ENCODE peak calls at places on chromosomes 6 and 20, in seven cellular contexts. L, H, B, Z, Y, P and F are unnamed samples.
A peak's percentile ranks its signal among the peaks of the same experiment; 100 is the strongest.

GRCh38 chr20:5781798-5782750 is 31.9 kb downstream of the SHLD1 start:
- DNase-seq in L (peak; percentile 17), P (no peak), Y (peak; percentile 11), H (no peak), B (no peak), Z (no peak), F (no peak)

GRCh38 chr20:44961024-44961866 is 1.0 kb upstream of the TOMM34 start:
- DNase-seq in H (peak; percentile 20), L (peak; percentile 49), Y (peak; percentile 34), Z (no peak), P (no peak), B (no peak), F (no peak)

GRCh38 chr6:165718486-165718885 is 55.4 kb upstream of the PDE10A start:
- DNase-seq in Z (no peak), P (no peak), L (no peak), Y (no peak), H (peak; percentile 88), B (no peak), F (no peak)

GRCh38 chr6:108348655-108349349 is 53.9 kb downstream of the AFG1L start:
- DNase-seq in L (no peak), Y (no peak), H (no peak), Z (no peak), P (no peak), B (no peak), F (no peak)

GRCh38 chr6:3911614-3912336 is 62.6 kb downstream of the FAM50B start:
- DNase-seq in P (peak; percentile 9), Y (peak; percentile 98), Z (peak; percentile 86), L (no peak), H (peak; percentile 92), B (no peak), F (no peak)

GRCh38 chr6:27862396-27863061 is 49.7 kb downstream of the OR2B2 start:
- DNase-seq in Y (peak; percentile 41), Z (no peak), B (no peak), L (no peak), P (no peak), H (peak; percentile 33), F (peak; percentile 35)

GRCh38 chr6:28212510-28213212 is 12.4 kb upstream of the ZSCAN9 start:
- DNase-seq in B (peak; percentile 82), L (peak; percentile 81), Y (peak; percentile 95), Z (peak; percentile 87), H (peak; percentile 90), P (peak; percentile 84), F (peak; percentile 2)

GRCh38 chr6:17865798-17866725 is 121.4 kb downstream of the KIF13A start:
- DNase-seq in B (no peak), L (no peak), H (peak; percentile 95), Z (peak; percentile 99), Y (peak; percentile 98), P (no peak), F (no peak)

GRCh38 chr20:21826946-21827345 is 121.5 kb downstream of the PAX1 start:
- DNase-seq in H (no peak), L (peak; percentile 73), Z (no peak), B (no peak), P (peak; percentile 58), Y (no peak), F (no peak)

GRCh38 chr20:17869295-17869994 is 99.1 kb downstream of the SNX5 start:
- DNase-seq in L (no peak), Y (no peak), Z (no peak), H (no peak), P (no peak), B (no peak), F (no peak)

GRCh38 chr6:25017932-25018581 is 82.3 kb upstream of the RIPOR2 start:
- DNase-seq in P (peak; percentile 81), H (peak; percentile 65), Z (peak; percentile 75), Y (peak; percentile 79), B (peak; percentile 94), L (peak; percentile 94), F (peak; percentile 87)

GRCh38 chr20:63411898-63412631 is 50.9 kb upstream of the CHRNA4 start:
- DNase-seq in B (no peak), P (no peak), Y (no peak), H (no peak), L (no peak), Z (no peak), F (no peak)

GRCh38 chr6:150256618-150257272 is 112.1 kb upstream of the IYD start:
- DNase-seq in Y (peak; percentile 60), P (no peak), H (peak; percentile 73), L (no peak), Z (peak; percentile 92), B (no peak), F (no peak)

GRCh38 chr20:37564388-37565133 is 36.9 kb upstream of the BLCAP start:
- DNase-seq in P (peak; percentile 70), Y (peak; percentile 70), H (no peak), B (peak; percentile 69), Z (peak; percentile 70), L (peak; percentile 83), F (peak; percentile 47)

GRCh38 chr20:50312682-50313187 is 122.1 kb downstream of the CEBPB start:
- DNase-seq in L (no peak), P (no peak), B (no peak), H (peak; percentile 93), Y (peak; percentile 99), Z (peak; percentile 82), F (no peak)

GRCh38 chr6:106591111-106591825 is 38.0 kb downstream of the RTN4IP1 start:
- DNase-seq in Z (peak; percentile 89), L (no peak), B (no peak), H (peak; percentile 88), Y (peak; percentile 77), P (no peak), F (no peak)

DNA sequence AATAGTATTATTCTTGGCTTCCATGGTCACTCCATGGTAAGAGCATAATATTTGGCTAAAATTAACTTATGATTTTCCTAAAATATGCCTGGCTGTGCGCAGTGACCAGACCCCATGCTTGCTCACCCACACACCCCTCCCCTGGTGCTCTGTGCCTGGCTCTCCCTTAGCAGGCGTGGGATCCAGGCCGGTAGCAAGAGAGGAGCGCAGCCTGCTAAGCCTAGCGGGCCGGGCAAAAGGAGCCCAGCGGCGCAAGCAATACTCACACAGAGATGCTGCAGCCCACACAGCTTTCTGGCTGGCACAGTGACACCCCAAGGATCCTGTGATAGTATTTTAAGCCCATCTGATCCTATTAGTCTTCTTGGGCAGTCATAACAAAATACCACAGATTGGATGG is 79.8 kb upstream of the EYS start:
- DNase-seq in Z (no peak), B (no peak), L (no peak), H (no peak), Y (no peak), P (no peak), F (no peak)
- H2AFZ ChIP-seq in Z (no peak overlapping the region), B (no peak overlapping the region), L (peak overlapping the region; percentile 66), H (no peak overlapping the region), Y (no peak overlapping the region), P (no peak overlapping the region), F (no peak overlapping the region)

GRCh38 chr20:58141496-58141895 is 87.0 kb downstream of the ANKRD60 start:
- DNase-seq in P (no peak), L (no peak), Y (no peak), B (no peak), H (no peak), Z (no peak), F (no peak)
- H2AFZ ChIP-seq in P (no peak overlapping the region), L (no peak overlapping the region), Y (no peak overlapping the region), B (no peak overlapping the region), H (no peak overlapping the region), Z (no peak overlapping the region), F (no peak overlapping the region)

DNA sequence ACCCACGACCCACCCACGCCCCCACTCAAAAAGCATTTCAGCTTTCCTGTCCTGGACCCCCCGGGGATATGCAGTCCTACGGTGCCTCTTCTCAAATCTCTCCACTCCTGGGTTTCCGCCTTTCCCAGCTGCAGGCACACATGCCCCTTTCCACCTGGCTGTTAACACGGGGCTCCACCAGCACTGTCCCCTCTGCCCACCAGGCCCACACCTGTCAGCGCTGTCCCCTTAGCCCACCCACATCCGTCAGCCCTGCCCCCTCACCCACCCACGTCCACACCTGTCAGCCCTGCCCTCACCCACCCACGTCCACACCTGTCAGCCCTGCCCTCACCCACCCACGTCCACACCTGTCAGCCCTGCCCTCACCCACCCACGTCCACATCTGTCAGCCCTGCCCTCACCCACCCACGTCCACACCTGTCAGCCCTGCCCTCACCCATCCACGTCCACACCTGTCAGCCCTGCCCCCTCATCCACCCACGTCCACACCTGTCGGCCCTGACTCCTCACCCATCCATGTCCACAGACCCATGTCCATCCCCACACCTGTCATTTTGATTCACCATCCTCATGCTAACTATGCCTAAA is 11.6 kb downstream of the RNASET2 start:
- DNase-seq in L (no peak), B (no peak), H (no peak), Y (no peak), Z (no peak), P (no peak), F (no peak)
- H2AFZ ChIP-seq in L (no peak overlapping the region), B (no peak overlapping the region), H (peak overlapping the region; percentile 30), Y (no peak overlapping the region), Z (no peak overlapping the region), P (no peak overlapping the region), F (no peak overlapping the region)

DNA sequence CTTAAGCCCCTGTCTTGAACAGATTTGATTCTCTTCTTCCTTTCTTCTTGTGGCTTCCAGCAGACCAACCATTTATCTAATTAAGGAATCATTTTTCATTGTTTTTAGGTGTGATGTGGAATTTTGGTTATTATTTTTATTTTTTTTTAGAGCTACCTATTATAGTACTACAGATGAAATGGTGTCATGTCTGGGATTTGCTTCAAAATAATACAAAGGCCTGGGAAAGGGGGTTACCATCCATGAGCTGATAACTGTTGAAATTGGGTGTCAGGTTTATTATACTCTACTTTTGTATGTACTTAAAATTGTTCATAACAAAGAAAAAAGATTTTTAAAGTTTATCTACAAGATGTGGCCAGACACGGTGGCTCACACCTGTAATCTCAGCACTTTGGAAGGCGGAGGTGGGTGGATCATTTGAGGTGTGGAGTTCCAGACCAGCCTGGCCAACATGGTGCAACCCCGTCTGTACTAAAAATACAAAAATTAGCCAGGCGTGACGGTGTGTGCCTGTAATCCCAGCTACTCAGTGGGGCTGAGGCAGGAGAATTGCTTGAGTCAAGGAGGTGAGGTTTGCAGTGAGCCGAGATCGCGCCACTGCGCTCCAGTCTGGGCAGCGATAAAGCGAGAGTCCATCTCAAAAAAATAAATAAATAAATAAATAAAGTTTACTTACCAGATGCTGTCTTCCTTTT is 561 bp downstream of the IL22RA2 start:
- DNase-seq in B (no peak), Z (no peak), P (no peak), H (no peak), Y (no peak), L (no peak), F (no peak)
- H2AFZ ChIP-seq in B (no peak overlapping the region), Z (no peak overlapping the region), P (no peak overlapping the region), H (no peak overlapping the region), Y (no peak overlapping the region), L (no peak overlapping the region), F (no peak overlapping the region)

GRCh38 chr20:41365785-41366545 is 653 bp downstream of the EMILIN3 start:
- DNase-seq in P (peak; percentile 46), L (peak; percentile 61), H (no peak), Z (peak; percentile 38), B (no peak), Y (no peak), F (no peak)
- H2AFZ ChIP-seq in P (no peak overlapping the region), L (peak overlapping the region; percentile 85), H (peak overlapping the region; percentile 48), Z (no peak overlapping the region), B (no peak overlapping the region), Y (no peak overlapping the region), F (no peak overlapping the region)

GRCh38 chr20:62064788-62065668 is 653 bp downstream of the TAF4 start:
- DNase-seq in Z (peak; percentile 59), Y (no peak), H (no peak), B (peak; percentile 65), P (no peak), L (no peak), F (peak; percentile 42)
- H2AFZ ChIP-seq in Z (no peak overlapping the region), Y (no peak overlapping the region), H (peak overlapping the region; percentile 98), B (no peak overlapping the region), P (no peak overlapping the region), L (no peak overlapping the region), F (no peak overlapping the region)

GRCh38 chr20:53706008-53706481 is 112.4 kb upstream of the ZNF217 start:
- DNase-seq in Z (peak; percentile 17), H (peak; percentile 33), P (no peak), Y (peak; percentile 28), B (no peak), L (no peak), F (no peak)
- H2AFZ ChIP-seq in Z (peak overlapping the region; percentile 54), H (no peak overlapping the region), P (no peak overlapping the region), Y (no peak overlapping the region), B (no peak overlapping the region), L (no peak overlapping the region), F (peak overlapping the region; percentile 81)